ENCODE peak calls at places on chromosomes 12 and 14, in eight cellular contexts. P is heart right ventricle, G is AG04449, T is Calu3, M is endothelial cell, F is glutamatergic neuron, Q is bronchial epithelial cell, I is lower lobe of right lung. C is an unnamed sample.
A peak's percentile ranks its signal among the peaks of the same experiment; 100 is the strongest.

GRCh38 chr12:106288510-106289195 is 13.9 kb upstream of the TCP11L2 start:
- DNase-seq in P (no peak), G (peak; percentile 73), T (peak; percentile 65), M (no peak), F (no peak), Q (peak; percentile 98), I (no peak), C (no peak)

GRCh38 chr12:40726366-40726765 is 34.1 kb downstream of the CNTN1 start:
- DNase-seq in P (no peak), G (no peak), T (no peak), M (no peak), F (no peak), Q (no peak), I (no peak), C (no peak)

GRCh38 chr14:102928412-102929348 is 6.2 kb downstream of the AMN start:
- DNase-seq in P (peak; percentile 63), G (no peak), T (peak; percentile 91), M (peak; percentile 50), F (peak; percentile 76), Q (peak; percentile 36), I (peak; percentile 91), C (peak; percentile 88)

GRCh38 chr12:9687228-9687627 is 17.7 kb downstream of the CLEC2D start:
- DNase-seq in P (no peak), G (no peak), T (no peak), M (no peak), F (no peak), Q (peak; percentile 73), I (no peak), C (peak; percentile 66)

GRCh38 chr14:99744199-99744872 is 48.9 kb upstream of the EML1 start:
- DNase-seq in P (no peak), G (no peak), T (no peak), M (no peak), F (no peak), Q (peak; percentile 51), I (no peak), C (peak; percentile 71)

GRCh38 chr12:95836630-95837239 is 22.0 kb upstream of the SNRPF start:
- DNase-seq in P (no peak), G (no peak), T (no peak), M (no peak), F (no peak), Q (no peak), I (no peak), C (no peak)

GRCh38 chr12:132393245-132393795 is 63.9 kb upstream of the GALNT9 start:
- DNase-seq in P (no peak), G (no peak), T (peak; percentile 68), M (no peak), F (no peak), Q (no peak), I (no peak), C (no peak)

GRCh38 chr12:59895161-59895785 is 299.4 kb downstream of the SLC16A7 start:
- DNase-seq in P (no peak), G (no peak), T (no peak), M (no peak), F (no peak), Q (no peak), I (no peak), C (no peak)

GRCh38 chr14:73786942-73787759 is 64.5 kb upstream of the PTGR2 start:
- DNase-seq in P (peak; percentile 79), G (no peak), T (peak; percentile 45), M (peak; percentile 61), F (peak; percentile 49), Q (no peak), I (peak; percentile 82), C (peak; percentile 56)

GRCh38 chr14:74794947-74795346 is 31.8 kb downstream of the YLPM1 start:
- DNase-seq in P (no peak), G (no peak), T (no peak), M (no peak), F (no peak), Q (no peak), I (no peak), C (no peak)

GRCh38 chr14:74792249-74793039 is 29.3 kb downstream of the YLPM1 start:
- DNase-seq in P (no peak), G (no peak), T (no peak), M (peak; percentile 6), F (no peak), Q (no peak), I (no peak), C (no peak)

GRCh38 chr14:74793506-74794155 is 30.5 kb downstream of the YLPM1 start:
- DNase-seq in P (no peak), G (no peak), T (no peak), M (peak; percentile 33), F (no peak), Q (no peak), I (no peak), C (no peak)
- TF ChIP-seq CTCF in P (no peak), G (peak; percentile 12), T (no peak), M (no peak), F (no peak), Q (peak; percentile 33), I (peak; percentile 25), C (peak; percentile 64)

GRCh38 chr12:111368291-111368683 is 608 bp downstream of the PHETA1 start:
- DNase-seq in P (peak; percentile 47), G (no peak), T (no peak), M (peak; percentile 15), F (peak; percentile 50), Q (no peak), I (no peak), C (no peak)

GRCh38 chr12:111366583-111366982 is 2.3 kb downstream of the PHETA1 start:
- DNase-seq in P (no peak), G (no peak), T (no peak), M (no peak), F (no peak), Q (no peak), I (no peak), C (no peak)

GRCh38 chr12:111367661-111368221 is 1.2 kb downstream of the PHETA1 start:
- DNase-seq in P (peak; percentile 17), G (no peak), T (peak; percentile 67), M (peak; percentile 26), F (no peak), Q (no peak), I (no peak), C (no peak)

GRCh38 chr12:111369496-111370220 is 763 bp upstream of the PHETA1 start:
- DNase-seq in P (no peak), G (no peak), T (no peak), M (no peak), F (no peak), Q (no peak), I (no peak), C (no peak)

GRCh38 chr12:111368684-111369495 is at the start of gene PHETA1:
- DNase-seq in P (peak; percentile 96), G (peak; percentile 17), T (peak; percentile 94), M (peak; percentile 92), F (peak; percentile 97), Q (peak; percentile 68), I (peak; percentile 96), C (peak; percentile 94)
- TF ChIP-seq CTCF in P (peak; percentile 6), G (no peak), T (peak; percentile 14), M (no peak), F (no peak), Q (no peak), I (peak; percentile 22), C (no peak)

DNA sequence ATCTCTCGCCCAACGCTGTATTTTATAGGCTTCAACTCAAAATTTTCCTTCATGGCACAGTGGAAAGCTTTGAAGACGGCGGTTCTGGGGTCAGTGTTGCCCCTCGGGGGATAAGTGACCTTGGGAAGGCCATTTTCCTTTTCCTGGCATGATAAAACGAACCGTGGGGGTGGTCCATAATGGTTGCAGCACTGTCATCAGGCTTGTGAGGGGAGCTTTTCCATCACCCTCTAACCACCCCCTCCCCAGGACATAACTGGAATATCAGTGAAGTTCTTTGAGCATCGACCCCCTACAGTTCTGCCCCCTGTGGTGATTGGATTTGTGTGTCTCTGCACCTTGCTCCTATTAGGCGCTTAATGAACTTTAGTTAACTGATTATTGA is 16.0 kb downstream of the FOS start:
- DNase-seq in P (no peak), G (no peak), T (no peak), M (no peak), F (no peak), Q (no peak), I (no peak), C (peak; percentile 48)
- TF ChIP-seq CTCF in P (no peak), G (no peak), T (no peak), M (no peak), F (no peak), Q (peak; percentile 15), I (no peak), C (no peak)

GRCh38 chr12:21882635-21883034 is 58.6 kb downstream of the ABCC9 start:
- DNase-seq in P (no peak), G (no peak), T (no peak), M (no peak), F (no peak), Q (no peak), I (no peak), C (no peak)
- TF ChIP-seq CTCF in P (no peak), G (no peak), T (no peak), M (no peak), F (no peak), Q (no peak), I (no peak), C (no peak)

GRCh38 chr12:25994901-25995625 is 36.6 kb downstream of the RASSF8 start:
- DNase-seq in P (no peak), G (no peak), T (no peak), M (no peak), F (no peak), Q (no peak), I (no peak), C (no peak)

GRCh38 chr12:25997401-25997973 is 39.0 kb downstream of the RASSF8 start:
- DNase-seq in P (no peak), G (peak; percentile 84), T (no peak), M (no peak), F (no peak), Q (peak; percentile 65), I (no peak), C (no peak)

GRCh38 chr12:25996677-25997076 is 38.2 kb downstream of the RASSF8 start:
- DNase-seq in P (no peak), G (no peak), T (no peak), M (no peak), F (no peak), Q (no peak), I (no peak), C (no peak)

GRCh38 chr12:25994252-25994651 is 35.8 kb downstream of the RASSF8 start:
- DNase-seq in P (no peak), G (peak; percentile 96), T (no peak), M (no peak), F (no peak), Q (no peak), I (no peak), C (no peak)

DNA sequence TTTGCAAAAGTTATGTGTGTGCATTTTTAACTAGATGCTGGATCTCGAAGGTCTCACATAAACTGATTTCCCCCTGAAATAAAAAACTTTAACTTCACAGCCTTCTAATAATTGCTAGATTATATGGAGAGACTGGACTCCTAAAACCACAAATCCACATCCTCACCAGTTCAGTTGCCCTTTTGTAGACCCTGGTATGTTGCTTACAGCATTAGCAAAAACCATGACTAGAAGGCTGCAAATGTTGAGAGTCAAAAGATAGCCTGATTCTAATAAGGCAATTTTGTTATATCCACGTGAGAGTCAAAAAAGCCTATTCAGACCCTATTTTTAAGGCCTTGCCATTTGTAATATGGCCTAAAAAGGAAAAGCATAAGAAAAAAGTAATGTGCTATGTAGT is 37.4 kb downstream of the RASSF8 start:
- DNase-seq in P (no peak), G (no peak), T (no peak), M (no peak), F (no peak), Q (no peak), I (no peak), C (no peak)
- TF ChIP-seq CTCF in P (no peak), G (no peak), T (no peak), M (no peak), F (no peak), Q (no peak), I (no peak), C (no peak)

C was measured in H9.